ENCODE peak calls at places on chromosome 12, in seven cellular contexts. One of them, this sample, is unnamed.

GRCh38 chr12:121441555-121441954 is 41.6 kb downstream of the RNF34 start:
- DNase-seq in brain microvascular endothelial cell: no peak
- DNase-seq in GM19239: no peak
- DNase-seq in M059J: no peak
- DNase-seq in amniotic stem cell: no peak
- DNase-seq in HEK293T: no peak
- DNase-seq in stimulated activated CD8-positive, alpha-beta memory T cell treated with anti-CD3 and anti-CD28 coated beads, Interleukin-7, amount 100 ng/mL, for 1 hour: no peak
- DNase-seq in this sample: no peak

GRCh38 chr12:82326905-82327503 is 31.2 kb downstream of the CCDC59 start:
- DNase-seq in brain microvascular endothelial cell: no peak
- DNase-seq in GM19239: no peak
- DNase-seq in M059J: peak; percentile 8
- DNase-seq in amniotic stem cell: peak; percentile 15
- DNase-seq in HEK293T: peak; percentile 9
- DNase-seq in stimulated activated CD8-positive, alpha-beta memory T cell treated with anti-CD3 and anti-CD28 coated beads, Interleukin-7, amount 100 ng/mL, for 1 hour: no peak
- DNase-seq in this sample: peak; percentile 3

GRCh38 chr12:112176321-112177010 is 51.1 kb downstream of the TRAFD1 start:
- DNase-seq in brain microvascular endothelial cell: no peak
- DNase-seq in GM19239: no peak
- DNase-seq in M059J: no peak
- DNase-seq in amniotic stem cell: no peak
- DNase-seq in HEK293T: no peak
- DNase-seq in stimulated activated CD8-positive, alpha-beta memory T cell treated with anti-CD3 and anti-CD28 coated beads, Interleukin-7, amount 100 ng/mL, for 1 hour: no peak
- DNase-seq in this sample: no peak

GRCh38 chr12:58883576-58884334 is 36.5 kb downstream of the LRIG3 start:
- DNase-seq in brain microvascular endothelial cell: no peak
- DNase-seq in GM19239: no peak
- DNase-seq in M059J: no peak
- DNase-seq in amniotic stem cell: no peak
- DNase-seq in HEK293T: no peak
- DNase-seq in stimulated activated CD8-positive, alpha-beta memory T cell treated with anti-CD3 and anti-CD28 coated beads, Interleukin-7, amount 100 ng/mL, for 1 hour: no peak
- DNase-seq in this sample: no peak

GRCh38 chr12:49349266-49349665 is 2.6 kb downstream of the DNAJC22 start:
- DNase-seq in brain microvascular endothelial cell: no peak
- DNase-seq in GM19239: no peak
- DNase-seq in M059J: no peak
- DNase-seq in amniotic stem cell: no peak
- DNase-seq in HEK293T: no peak
- DNase-seq in stimulated activated CD8-positive, alpha-beta memory T cell treated with anti-CD3 and anti-CD28 coated beads, Interleukin-7, amount 100 ng/mL, for 1 hour: no peak
- DNase-seq in this sample: no peak

GRCh38 chr12:76318773-76319594 is 29.2 kb downstream of the BBS10 start:
- DNase-seq in brain microvascular endothelial cell: no peak
- DNase-seq in GM19239: no peak
- DNase-seq in M059J: peak; percentile 25
- DNase-seq in amniotic stem cell: no peak
- DNase-seq in HEK293T: no peak
- DNase-seq in stimulated activated CD8-positive, alpha-beta memory T cell treated with anti-CD3 and anti-CD28 coated beads, Interleukin-7, amount 100 ng/mL, for 1 hour: no peak
- DNase-seq in this sample: no peak

GRCh38 chr12:114662512-114663177 is 21.3 kb downstream of the TBX3 start:
- DNase-seq in brain microvascular endothelial cell: peak; percentile 92
- DNase-seq in GM19239: peak; percentile 54
- DNase-seq in M059J: peak; percentile 88
- DNase-seq in amniotic stem cell: peak; percentile 80
- DNase-seq in HEK293T: no peak
- DNase-seq in stimulated activated CD8-positive, alpha-beta memory T cell treated with anti-CD3 and anti-CD28 coated beads, Interleukin-7, amount 100 ng/mL, for 1 hour: peak; percentile 45
- DNase-seq in this sample: no peak

GRCh38 chr12:124457287-124458219 is 109.9 kb downstream of the NCOR2 start:
- DNase-seq in brain microvascular endothelial cell: no peak
- DNase-seq in GM19239: peak; percentile 56
- DNase-seq in M059J: no peak
- DNase-seq in amniotic stem cell: no peak
- DNase-seq in HEK293T: no peak
- DNase-seq in stimulated activated CD8-positive, alpha-beta memory T cell treated with anti-CD3 and anti-CD28 coated beads, Interleukin-7, amount 100 ng/mL, for 1 hour: no peak
- DNase-seq in this sample: peak; percentile 78

GRCh38 chr12:65510584-65511050 is 232.1 kb downstream of the MSRB3 start:
- DNase-seq in brain microvascular endothelial cell: no peak
- DNase-seq in GM19239: no peak
- DNase-seq in M059J: no peak
- DNase-seq in amniotic stem cell: no peak
- DNase-seq in HEK293T: peak; percentile 24
- DNase-seq in stimulated activated CD8-positive, alpha-beta memory T cell treated with anti-CD3 and anti-CD28 coated beads, Interleukin-7, amount 100 ng/mL, for 1 hour: no peak
- DNase-seq in this sample: no peak

GRCh38 chr12:120598674-120599463 is 17.7 kb upstream of the POP5 start:
- DNase-seq in brain microvascular endothelial cell: peak; percentile 36
- DNase-seq in GM19239: no peak
- DNase-seq in M059J: peak; percentile 67
- DNase-seq in amniotic stem cell: no peak
- DNase-seq in HEK293T: no peak
- DNase-seq in stimulated activated CD8-positive, alpha-beta memory T cell treated with anti-CD3 and anti-CD28 coated beads, Interleukin-7, amount 100 ng/mL, for 1 hour: no peak
- DNase-seq in this sample: no peak

GRCh38 chr12:122965851-122966742 is at the start of gene ABCB9:
- DNase-seq in brain microvascular endothelial cell: peak; percentile 88
- DNase-seq in GM19239: peak; percentile 96
- DNase-seq in M059J: peak; percentile 87
- DNase-seq in amniotic stem cell: peak; percentile 79
- DNase-seq in HEK293T: peak; percentile 99
- DNase-seq in stimulated activated CD8-positive, alpha-beta memory T cell treated with anti-CD3 and anti-CD28 coated beads, Interleukin-7, amount 100 ng/mL, for 1 hour: peak; percentile 88
- DNase-seq in this sample: peak; percentile 98

GRCh38 chr12:52358575-52359350 is 8.5 kb downstream of the KRT85 start:
- DNase-seq in brain microvascular endothelial cell: no peak
- DNase-seq in GM19239: peak; percentile 92
- DNase-seq in M059J: peak; percentile 73
- DNase-seq in amniotic stem cell: no peak
- DNase-seq in HEK293T: no peak
- DNase-seq in stimulated activated CD8-positive, alpha-beta memory T cell treated with anti-CD3 and anti-CD28 coated beads, Interleukin-7, amount 100 ng/mL, for 1 hour: no peak
- DNase-seq in this sample: peak; percentile 69

GRCh38 chr12:130574402-130574801 is 141.7 kb downstream of the RIMBP2 start:
- DNase-seq in brain microvascular endothelial cell: no peak
- DNase-seq in GM19239: no peak
- DNase-seq in M059J: no peak
- DNase-seq in amniotic stem cell: no peak
- DNase-seq in HEK293T: no peak
- DNase-seq in stimulated activated CD8-positive, alpha-beta memory T cell treated with anti-CD3 and anti-CD28 coated beads, Interleukin-7, amount 100 ng/mL, for 1 hour: no peak
- DNase-seq in this sample: no peak

This sample was measured in GM10248.